ENCODE peak calls at places on chromosomes 5 and 9, in five cellular contexts. One of them, this sample, is unnamed.
A peak's percentile ranks its signal among the peaks of the same experiment; 100 is the strongest.

GRCh38 chr5:56376128-56376527 is 143.0 kb upstream of the ANKRD55 start:
- DNase-seq in H1: no peak
- DNase-seq in ovary: no peak
- DNase-seq in A549: no peak
- DNase-seq in spleen: no peak
- DNase-seq in this sample: no peak

GRCh38 chr5:77146896-77147295 is 59.8 kb upstream of the ZBED3 start:
- DNase-seq in A549: no peak
- DNase-seq in ovary: no peak
- DNase-seq in spleen: no peak
- DNase-seq in H1: no peak
- DNase-seq in this sample: no peak

GRCh38 chr5:98314262-98314661 is 459.2 kb upstream of the RGMB start:
- DNase-seq in spleen: no peak
- DNase-seq in H1: no peak
- DNase-seq in ovary: no peak
- DNase-seq in A549: no peak
- DNase-seq in this sample: no peak

GRCh38 chr5:37724395-37725125 is 115.3 kb downstream of the GDNF start:
- DNase-seq in A549: no peak
- DNase-seq in ovary: no peak
- DNase-seq in H1: no peak
- DNase-seq in spleen: no peak
- DNase-seq in this sample: no peak

GRCh38 chr5:6704361-6704851 is 8.8 kb upstream of the TENT4A start:
- DNase-seq in spleen: no peak
- DNase-seq in H1: no peak
- DNase-seq in A549: no peak
- DNase-seq in ovary: peak; percentile 77
- DNase-seq in this sample: peak; percentile 86

GRCh38 chr5:175593794-175594193 is 64.1 kb upstream of the HRH2 start:
- DNase-seq in A549: no peak
- DNase-seq in spleen: no peak
- DNase-seq in ovary: no peak
- DNase-seq in H1: no peak
- DNase-seq in this sample: no peak

GRCh38 chr5:96597441-96598020 is 64.6 kb upstream of the CAST start:
- DNase-seq in H1: no peak
- DNase-seq in ovary: no peak
- DNase-seq in spleen: no peak
- DNase-seq in A549: no peak
- DNase-seq in this sample: no peak

GRCh38 chr5:34691326-34691725 is 35.2 kb downstream of the RAI14 start:
- DNase-seq in H1: no peak
- DNase-seq in spleen: no peak
- DNase-seq in ovary: no peak
- DNase-seq in A549: no peak
- DNase-seq in this sample: no peak

GRCh38 chr9:87502446-87503232 is 5.0 kb downstream of the DAPK1 start:
- DNase-seq in ovary: no peak
- DNase-seq in A549: no peak
- DNase-seq in H1: no peak
- DNase-seq in spleen: no peak
- DNase-seq in this sample: no peak

GRCh38 chr5:102668220-102668930 is 86.7 kb upstream of the PAM start:
- DNase-seq in A549: no peak
- DNase-seq in spleen: no peak
- DNase-seq in H1: no peak
- DNase-seq in ovary: no peak
- DNase-seq in this sample: no peak

GRCh38 chr5:157600252-157600651 is 24.7 kb upstream of the ADAM19 start:
- DNase-seq in ovary: no peak
- DNase-seq in spleen: no peak
- DNase-seq in H1: no peak
- DNase-seq in A549: no peak
- DNase-seq in this sample: no peak

GRCh38 chr5:109413463-109413862 is 3.7 kb upstream of the PJA2 start:
- DNase-seq in ovary: no peak
- DNase-seq in spleen: no peak
- DNase-seq in H1: no peak
- DNase-seq in A549: no peak
- DNase-seq in this sample: no peak

GRCh38 chr5:131550606-131551005 is 84.4 kb downstream of the RAPGEF6 start:
- DNase-seq in spleen: no peak
- DNase-seq in H1: no peak
- DNase-seq in ovary: no peak
- DNase-seq in A549: no peak
- DNase-seq in this sample: no peak

GRCh38 chr5:69512740-69513260 is 20.2 kb downstream of the OCLN start:
- DNase-seq in ovary: no peak
- DNase-seq in spleen: no peak
- DNase-seq in A549: no peak
- DNase-seq in H1: no peak
- DNase-seq in this sample: no peak

GRCh38 chr5:143739741-143740140 is 72.2 kb upstream of the HMHB1 start:
- DNase-seq in ovary: no peak
- DNase-seq in spleen: no peak
- DNase-seq in A549: no peak
- DNase-seq in H1: no peak
- DNase-seq in this sample: no peak

GRCh38 chr9:127556871-127557270 is 55.2 kb upstream of the STXBP1 start:
- DNase-seq in spleen: no peak
- DNase-seq in ovary: no peak
- DNase-seq in H1: no peak
- DNase-seq in A549: no peak
- DNase-seq in this sample: no peak

GRCh38 chr5:133245191-133246052 is 193.6 kb downstream of the HSPA4 start:
- DNase-seq in ovary: no peak
- DNase-seq in spleen: peak; percentile 40
- DNase-seq in H1: no peak
- DNase-seq in A549: peak; percentile 98
- DNase-seq in this sample: no peak

GRCh38 chr5:137086289-137086838 is 412.8 kb downstream of the SPOCK1 start:
- DNase-seq in A549: no peak
- DNase-seq in H1: no peak
- DNase-seq in spleen: no peak
- DNase-seq in ovary: no peak
- DNase-seq in this sample: no peak

GRCh38 chr9:23050548-23050947 is 603.9 kb downstream of the DMRTA1 start:
- DNase-seq in ovary: no peak
- DNase-seq in spleen: no peak
- DNase-seq in A549: no peak
- DNase-seq in H1: no peak
- DNase-seq in this sample: no peak

GRCh38 chr9:138119202-138120027 is 241.8 kb downstream of the CACNA1B start:
- DNase-seq in ovary: no peak
- DNase-seq in A549: no peak
- DNase-seq in H1: no peak
- DNase-seq in spleen: peak; percentile 58
- DNase-seq in this sample: no peak

GRCh38 chr9:79023134-79023577 is 548.6 kb upstream of the TLE4 start:
- DNase-seq in H1: no peak
- DNase-seq in ovary: no peak
- DNase-seq in spleen: no peak
- DNase-seq in A549: peak; percentile 50
- DNase-seq in this sample: no peak

GRCh38 chr9:134605351-134605968 is 36.1 kb upstream of the COL5A1 start:
- DNase-seq in H1: no peak
- DNase-seq in A549: no peak
- DNase-seq in ovary: no peak
- DNase-seq in spleen: no peak
- DNase-seq in this sample: no peak

GRCh38 chr9:133609311-133610098 is at the start of gene FAM163B:
- DNase-seq in ovary: peak; percentile 69
- DNase-seq in H1: peak; percentile 93
- DNase-seq in spleen: peak; percentile 71
- DNase-seq in A549: peak; percentile 15
- DNase-seq in this sample: peak; percentile 13

GRCh38 chr9:107685901-107686300 is 196.3 kb upstream of the KLF4 start:
- DNase-seq in H1: no peak
- DNase-seq in spleen: no peak
- DNase-seq in ovary: no peak
- DNase-seq in A549: no peak
- DNase-seq in this sample: no peak

GRCh38 chr5:43680286-43680685 is 77.3 kb downstream of the NNT start:
- DNase-seq in A549: no peak
- DNase-seq in ovary: no peak
- DNase-seq in spleen: no peak
- DNase-seq in H1: no peak
- DNase-seq in this sample: no peak
- H3K27ac ChIP-seq in A549: no peak overlapping the region
- H3K27ac ChIP-seq in ovary: no peak overlapping the region
- H3K27ac ChIP-seq in spleen: no peak overlapping the region
- H3K27ac ChIP-seq in H1: no peak overlapping the region
- H3K27ac ChIP-seq in this sample: no peak overlapping the region

GRCh38 chr5:118987988-118988945 is at the start of gene DTWD2:
- DNase-seq in spleen: peak; percentile 99
- DNase-seq in H1: peak; percentile 99
- DNase-seq in A549: peak; percentile 95
- DNase-seq in ovary: peak; percentile 92
- DNase-seq in this sample: peak; percentile 90
- TF ChIP-seq POLR2A in spleen: peak; percentile 69
- TF ChIP-seq POLR2A in H1: peak; percentile 85
- TF ChIP-seq POLR2A in A549: peak; percentile 84
- TF ChIP-seq POLR2A in ovary: no peak
- TF ChIP-seq POLR2A in this sample: peak; percentile 26

DNA sequence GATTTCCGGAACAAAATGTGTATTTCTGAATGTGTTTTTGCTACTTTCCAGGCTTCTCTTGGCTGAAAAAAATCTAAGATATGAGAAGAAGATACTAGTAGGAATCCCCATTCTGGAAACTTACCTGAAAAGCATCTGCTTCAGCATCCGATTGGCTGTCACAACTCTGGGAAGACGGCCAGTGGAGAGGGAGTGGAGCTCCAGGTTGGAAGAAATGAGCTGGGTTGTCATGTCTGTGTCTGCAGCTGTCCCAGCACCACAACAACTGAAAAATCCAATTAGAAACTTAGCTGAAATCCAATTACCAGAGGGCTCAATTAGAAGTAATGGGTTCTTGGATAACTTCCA is 3.0 kb downstream of the PSMB7 start:
- DNase-seq in spleen: no peak
- DNase-seq in A549: no peak
- DNase-seq in ovary: no peak
- DNase-seq in H1: no peak
- DNase-seq in this sample: no peak
- H3K4me1 ChIP-seq in spleen: peaks cover 15% of the 10 kb centered on the region
- H3K4me1 ChIP-seq in A549: peaks cover 42% of the 10 kb centered on the region
- H3K4me1 ChIP-seq in ovary: peaks cover 6% of the 10 kb centered on the region
- H3K4me1 ChIP-seq in H1: no peaks in the 10 kb centered on the region
- H3K4me1 ChIP-seq in this sample: peaks cover 3% of the 10 kb centered on the region

DNA sequence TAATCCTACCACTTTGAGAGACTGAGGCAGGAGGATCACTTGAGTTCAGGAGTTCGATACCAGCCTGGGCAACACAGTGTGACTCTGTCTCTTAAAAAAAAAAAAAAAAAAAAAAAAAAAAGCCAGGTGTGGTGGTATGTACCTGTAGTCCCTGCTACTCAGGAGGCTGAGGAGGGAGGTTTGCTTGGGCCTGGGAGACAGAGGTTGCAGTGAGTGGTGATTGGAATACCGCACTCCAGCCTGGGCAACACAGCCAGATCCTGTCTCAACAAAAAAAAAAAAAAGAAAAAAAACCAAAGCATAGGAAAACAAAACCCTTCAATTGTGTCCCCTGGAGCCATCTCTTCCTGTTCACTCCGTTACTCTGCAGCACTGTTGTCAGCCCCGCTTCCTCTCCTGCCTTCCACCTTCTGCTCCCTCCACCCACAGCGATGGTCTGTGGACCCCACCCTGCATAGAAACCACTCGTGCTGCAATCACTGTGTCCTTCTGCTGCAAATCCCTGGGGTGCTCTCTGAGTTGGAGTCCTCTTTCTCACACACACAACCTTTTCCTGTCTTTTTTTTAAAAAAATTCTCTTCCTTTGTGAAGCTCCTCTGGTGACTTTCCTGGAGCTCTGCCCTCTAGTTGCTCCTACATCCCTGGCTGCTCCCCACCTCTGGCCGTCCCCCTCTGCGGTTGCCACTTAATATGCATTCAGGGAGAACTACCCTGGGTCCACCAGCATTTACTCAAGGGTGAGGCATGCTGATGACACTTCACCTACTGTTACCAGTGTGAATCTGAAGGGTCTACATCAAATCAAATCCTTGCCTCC is 22.2 kb downstream of the CCT5 start:
- DNase-seq in ovary: no peak
- DNase-seq in A549: no peak
- DNase-seq in spleen: no peak
- DNase-seq in H1: no peak
- DNase-seq in this sample: no peak
- H3K27ac ChIP-seq in ovary: no peak overlapping the region
- H3K27ac ChIP-seq in A549: no peak overlapping the region
- H3K27ac ChIP-seq in spleen: no peak overlapping the region
- H3K27ac ChIP-seq in H1: no peak overlapping the region
- H3K27ac ChIP-seq in this sample: no peak overlapping the region